ENCODE peak calls at places on chromosomes 16 and 17, in four cellular contexts. F is HepG2, A is K562, W is SK-N-SH. Q is an unnamed sample.

GRCh38 chr16:82264781-82265180 is 94.8 kb upstream of the MPHOSPH6 start:
- DNase-seq in F (no peak), A (no peak), W (no peak), Q (no peak)

GRCh38 chr17:10052414-10052813 is 146.0 kb downstream of the GAS7 start:
- DNase-seq in A (no peak), F (no peak), W (no peak), Q (no peak)

GRCh38 chr17:3796110-3796821 is 4.7 kb downstream of the ITGAE start:
- DNase-seq in A (no peak), F (no peak), W (no peak), Q (no peak)

GRCh38 chr17:79985361-79985760 is 50.3 kb downstream of the TBC1D16 start:
- DNase-seq in A (no peak), W (no peak), F (no peak), Q (no peak)

GRCh38 chr17:72578817-72579470 is 458.1 kb downstream of the SOX9 start:
- DNase-seq in A (no peak), F (peak), W (no peak), Q (no peak)

GRCh38 chr16:71631776-71632175 is 5.8 kb downstream of the MARVELD3 start:
- DNase-seq in A (no peak), F (no peak), W (no peak), Q (no peak)

GRCh38 chr17:77163521-77164280 is 22.9 kb downstream of the SEC14L1 start:
- DNase-seq in F (no peak), W (no peak), A (no peak), Q (no peak)

GRCh38 chr17:8552582-8553320 is 77.8 kb downstream of the MYH10 start:
- DNase-seq in A (no peak), F (no peak), W (no peak), Q (no peak)

GRCh38 chr17:16129844-16130243 is 85.5 kb downstream of the NCOR1 start:
- DNase-seq in F (no peak), W (no peak), A (no peak), Q (no peak)

GRCh38 chr17:61591018-61591417 is at the start of gene NACA2:
- DNase-seq in A (no peak), W (no peak), F (no peak), Q (no peak)

GRCh38 chr16:27450836-27451341 is 48.9 kb downstream of the IL21R start:
- DNase-seq in W (no peak), F (no peak), A (no peak), Q (no peak)

GRCh38 chr16:30786115-30786935 is 680 bp downstream of the ZNF629 start:
- DNase-seq in W (peak), F (peak), A (peak), Q (no peak)

GRCh38 chr17:50268632-50269287 is 5.5 kb upstream of the TMEM92 start:
- DNase-seq in A (no peak), F (no peak), W (no peak), Q (no peak)

GRCh38 chr17:62919388-62919787 is 46.6 kb upstream of the TANC2 start:
- DNase-seq in W (no peak), F (no peak), A (peak), Q (no peak)

GRCh38 chr17:37737971-37738370 is 6.9 kb downstream of the HNF1B start:
- DNase-seq in A (no peak), W (no peak), F (no peak), Q (no peak)

GRCh38 chr17:73013816-73014663 is 78.4 kb downstream of the SLC39A11 start:
- DNase-seq in W (no peak), A (peak), F (no peak), Q (peak)

GRCh38 chr17:57861737-57862409 is 12.0 kb upstream of the MRPS23 start:
- DNase-seq in F (peak), W (peak), A (no peak), Q (no peak)

GRCh38 chr17:77363821-77364361 is 223.1 kb downstream of the SEC14L1 start:
- DNase-seq in A (peak), W (peak), F (peak), Q (no peak)

GRCh38 chr17:27575912-27576252 is 55.1 kb upstream of the LGALS9 start:
- DNase-seq in A (no peak), F (no peak), W (no peak), Q (no peak)

GRCh38 chr17:35073183-35073790 is 9.8 kb upstream of the RFFL start:
- DNase-seq in W (no peak), F (no peak), A (no peak), Q (no peak)

GRCh38 chr16:4521971-4522623 is 16.5 kb downstream of the CDIP1 start:
- DNase-seq in W (peak), F (no peak), A (no peak), Q (no peak)

GRCh38 chr17:38628441-38628840 is 22.7 kb upstream of the SRCIN1 start:
- DNase-seq in W (peak), A (peak), F (peak), Q (peak)

GRCh38 chr16:66267287-66268137 is 99.0 kb upstream of the CDH5 start:
- DNase-seq in A (no peak), F (no peak), W (no peak), Q (no peak)

GRCh38 chr17:7589204-7589868 is 558 bp downstream of the SOX15 start:
- DNase-seq in A (no peak), W (peak), F (no peak), Q (no peak)

GRCh38 chr16:17510532-17510931 is 39.8 kb upstream of the XYLT1 start:
- DNase-seq in F (no peak), W (no peak), A (no peak), Q (no peak)

GRCh38 chr17:3526971-3527370 is 30.6 kb downstream of the TRPV3 start:
- DNase-seq in A (no peak), W (no peak), F (no peak), Q (no peak)

GRCh38 chr16:7914738-7915137 is 582.1 kb downstream of the RBFOX1 start:
- DNase-seq in F (peak), W (no peak), A (no peak), Q (no peak)

GRCh38 chr17:45981306-45981705 is 17.7 kb upstream of the STH start:
- DNase-seq in A (no peak), W (no peak), F (no peak), Q (no peak)

GRCh38 chr17:59877965-59878364 is 14.8 kb downstream of the TUBD1 start:
- DNase-seq in F (no peak), A (no peak), W (no peak), Q (no peak)

DNA sequence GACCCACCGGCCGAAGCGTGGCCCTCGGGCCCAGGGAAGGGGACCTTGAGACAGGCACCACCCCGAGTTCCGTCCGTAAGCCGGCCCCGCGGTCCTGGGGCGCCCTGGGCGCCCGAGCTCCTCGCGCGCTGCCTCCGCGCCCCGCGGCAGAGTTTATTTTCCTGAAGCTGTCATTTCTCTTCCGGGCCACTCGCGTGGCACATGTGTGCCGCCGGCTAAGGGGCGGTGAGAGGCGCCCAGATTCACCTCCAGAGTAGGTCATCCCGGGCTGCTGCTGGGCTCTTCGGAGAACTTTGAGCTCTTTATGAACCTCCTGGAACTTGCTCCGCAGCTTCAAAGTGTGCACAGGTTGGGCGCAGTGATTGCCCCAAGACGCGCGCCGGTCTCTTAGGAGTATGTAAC is 489 bp downstream of the ZC3H18 start:
- DNase-seq in A (peak), F (no peak), W (no peak), Q (no peak)
- TF ChIP-seq ELF1 in A (no peak), F (no peak), W (no peak), Q (no peak)

GRCh38 chr16:22977294-22977697 is 163.3 kb downstream of the HS3ST2 start:
- DNase-seq in F (peak), A (no peak), W (no peak), Q (peak)
- TF ChIP-seq CTCF in F (peak), A (peak), W (peak), Q (peak)

DNA sequence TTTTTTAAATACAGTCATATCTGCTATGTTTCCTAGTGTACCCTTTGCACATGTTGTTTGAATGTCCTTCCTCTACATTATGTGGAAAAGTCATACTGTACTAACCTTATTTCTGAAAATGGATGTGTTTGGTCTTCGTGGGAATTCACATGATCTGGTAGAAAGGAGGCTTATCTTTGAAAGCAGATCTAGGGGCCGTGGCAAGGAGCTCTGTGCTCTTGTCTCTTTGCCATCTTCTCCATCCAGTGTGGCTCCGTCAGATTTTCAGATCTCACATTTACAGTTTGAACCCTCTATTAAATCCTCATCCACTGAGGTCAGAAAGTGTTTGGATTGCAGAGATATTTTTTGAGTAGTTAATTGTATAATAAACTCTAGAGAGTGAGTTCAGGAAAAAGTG is 32.9 kb downstream of the MAP2K4 start:
- DNase-seq in F (no peak), W (no peak), A (peak), Q (no peak)
- TF ChIP-seq ELF1 in F (no peak), W (no peak), A (no peak), Q (no peak)

DNA sequence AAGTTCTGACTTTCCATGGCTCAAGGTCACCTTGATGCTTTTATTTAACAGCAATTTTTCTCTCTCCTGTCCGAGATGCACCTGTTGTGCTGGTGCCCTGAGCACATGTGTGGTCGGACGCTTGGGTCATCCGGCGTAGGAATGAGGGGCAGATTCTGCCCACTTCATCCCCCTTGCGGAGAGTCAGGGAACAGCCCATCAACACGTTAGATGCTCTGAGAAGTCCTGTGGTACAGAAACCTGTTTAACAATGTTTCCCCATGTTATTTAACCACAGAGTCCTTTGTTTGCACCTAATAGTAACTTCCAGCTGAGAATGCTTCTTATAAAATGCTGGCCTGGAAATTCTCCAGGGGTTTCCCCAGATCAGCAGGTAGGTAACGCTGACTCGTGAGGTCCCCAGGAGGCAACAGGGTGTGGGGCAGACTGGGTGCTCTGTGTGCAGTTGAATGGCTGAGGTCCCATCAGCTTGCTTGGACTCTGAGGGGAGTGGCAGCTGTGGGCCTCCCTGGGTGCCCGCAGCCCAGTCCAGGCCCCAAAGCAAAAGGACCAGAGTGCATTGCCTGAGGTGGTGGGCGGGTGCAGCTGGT is 17.8 kb downstream of the DOC2B start:
- DNase-seq in F (peak), W (no peak), A (peak), Q (no peak)
- TF ChIP-seq CTCF in F (peak), W (no peak), A (peak), Q (no peak)

GRCh38 chr17:82031885-82032627 is 578 bp downstream of the RAC3 start:
- DNase-seq in F (no peak), A (peak), W (peak), Q (no peak)
- TF ChIP-seq ELF1 in F (no peak), A (no peak), W (no peak), Q (no peak)

GRCh38 chr16:49527621-49528020 is 154.0 kb downstream of the C16orf78 start:
- DNase-seq in W (peak), F (no peak), A (no peak), Q (no peak)
- TF ChIP-seq CTCF in W (no peak), F (no peak), A (peak), Q (no peak)

GRCh38 chr16:25108054-25108453 is 3.5 kb upstream of the LCMT1 start:
- DNase-seq in A (peak), W (peak), F (peak), Q (no peak)
- TF ChIP-seq ELF1 in A (no peak), W (no peak), F (no peak), Q (no peak)

Q was measured in HCT116.